ENCODE peak calls at places on chromosomes 16 and 17, in seven cellular contexts. G is progenitor cell of endocrine pancreas; S is activated CD8-positive, alpha-beta memory T cell treated with anti-CD3 and anti-CD28 coated beads for 24 hours; D is NCI-H1105; H is stomach; Z is endodermal cell; K is head of caudate nucleus. J is an unnamed sample.

GRCh38 chr16:54936979-54937672 is 6.5 kb downstream of the IRX5 start:
- DNase-seq in K (no peak), Z (peak; percentile 92), H (no peak), G (peak; percentile 56), S (no peak), D (no peak), J (no peak)

GRCh38 chr16:79519448-79519847 is 81.1 kb downstream of the MAF start:
- DNase-seq in H (peak; percentile 43), K (peak; percentile 55), Z (no peak), D (no peak), G (no peak), S (no peak), J (no peak)

GRCh38 chr16:81615411-81615810 is 163.7 kb upstream of the PLCG2 start:
- DNase-seq in Z (no peak), S (no peak), K (no peak), H (no peak), D (no peak), G (no peak), J (no peak)

GRCh38 chr17:65455972-65456343 is 105.5 kb downstream of the AXIN2 start:
- DNase-seq in K (peak; percentile 34), D (no peak), G (no peak), H (no peak), Z (peak; percentile 83), S (no peak), J (peak; percentile 4)

GRCh38 chr17:27523712-27524111 is 67.5 kb downstream of the KSR1 start:
- DNase-seq in K (no peak), D (no peak), Z (no peak), G (no peak), S (no peak), H (no peak), J (no peak)

GRCh38 chr16:72415379-72415778 is 243.4 kb upstream of the PMFBP1 start:
- DNase-seq in D (no peak), Z (no peak), K (no peak), G (no peak), S (no peak), H (no peak), J (no peak)

GRCh38 chr16:11743308-11744074 is 834 bp upstream of the TXNDC11 start:
- DNase-seq in G (no peak), Z (no peak), H (peak; percentile 41), D (no peak), S (peak; percentile 64), K (no peak), J (peak; percentile 4)

GRCh38 chr17:76159157-76159556 is 18.1 kb upstream of the FOXJ1 start:
- DNase-seq in G (no peak), Z (no peak), H (no peak), D (no peak), S (no peak), K (no peak), J (no peak)

GRCh38 chr16:84286568-84287220 is 8.0 kb upstream of the WFDC1 start:
- DNase-seq in D (no peak), Z (no peak), K (no peak), S (no peak), G (no peak), H (peak; percentile 44), J (no peak)

GRCh38 chr16:77288222-77288621 is 89.0 kb downstream of the SYCE1L start:
- DNase-seq in G (no peak), H (no peak), K (no peak), Z (no peak), S (no peak), D (no peak), J (no peak)

GRCh38 chr16:52976539-52977167 is 76.0 kb downstream of the CHD9NB start:
- DNase-seq in S (no peak), K (no peak), H (no peak), D (no peak), G (no peak), Z (peak; percentile 56), J (no peak)

GRCh38 chr17:81040791-81041337 is 5.9 kb downstream of the BAIAP2 start:
- DNase-seq in Z (peak; percentile 87), D (no peak), G (no peak), S (no peak), K (no peak), H (no peak), J (no peak)

GRCh38 chr17:75590314-75590761 is 2.7 kb downstream of the MYO15B start:
- DNase-seq in S (no peak), Z (no peak), H (no peak), K (no peak), D (no peak), G (no peak), J (no peak)

GRCh38 chr17:3965123-3965800 is 1.0 kb upstream of the ATP2A3 start:
- DNase-seq in D (peak; percentile 76), H (peak; percentile 83), K (no peak), S (peak; percentile 86), Z (peak; percentile 95), G (no peak), J (peak; percentile 61)

GRCh38 chr16:71501562-71501961 is 12.4 kb upstream of the ZNF19 start:
- DNase-seq in Z (no peak), S (no peak), D (no peak), K (no peak), H (no peak), G (no peak), J (no peak)

GRCh38 chr16:3542153-3542550 is 35.1 kb downstream of the NLRC3 start:
- DNase-seq in S (no peak), G (no peak), Z (no peak), H (no peak), D (no peak), K (no peak), J (no peak)

J was measured in activated effector memory CD4-positive, alpha-beta T cell treated with Interleukin-2 at 50 U/mL for 16 hours.